ENCODE peak calls at places on chromosomes 12 and 14, in eight cellular contexts. D is transverse colon, F is IMR-90, G is breast epithelium, T is left ventricle myocardium inferior, L is lung, A is esophagus squamous epithelium, I is BE2C. M is an unnamed sample. For H3K27me3, the result is how much of the 10 kb centered on the place peaks cover.

GRCh38 chr14:64656986-64657385 is 47.2 kb upstream of the PLEKHG3 start:
- DNase-seq in F (no peak), G (no peak), A (no peak), T (no peak), D (peak), I (no peak), L (no peak), M (no peak)

GRCh38 chr12:6171409-6172015 is 28.7 kb upstream of the CD9 start:
- DNase-seq in F (no peak), L (no peak), I (no peak), G (no peak), D (no peak), A (no peak), T (peak), M (no peak)

GRCh38 chr14:56490379-56490778 is 89.2 kb upstream of the TMEM260 start:
- DNase-seq in A (no peak), G (no peak), F (peak), D (no peak), L (no peak), T (no peak), I (no peak), M (peak)

GRCh38 chr12:78966062-78966461 is 101.5 kb downstream of the SYT1 start:
- DNase-seq in F (no peak), G (no peak), D (no peak), T (no peak), A (no peak), L (no peak), I (no peak), M (no peak)

GRCh38 chr12:78118486-78118885 is 287.8 kb downstream of the NAV3 start:
- DNase-seq in D (no peak), G (no peak), T (no peak), A (no peak), I (no peak), L (no peak), F (peak), M (no peak)

GRCh38 chr12:28622416-28622815 is 432.2 kb downstream of the CCDC91 start:
- DNase-seq in T (no peak), D (no peak), F (peak), G (no peak), I (no peak), A (no peak), L (no peak), M (peak)

GRCh38 chr12:452667-453210 is 7.0 kb upstream of the B4GALNT3 start:
- DNase-seq in F (no peak), D (peak), A (no peak), G (no peak), T (no peak), I (peak), L (no peak), M (no peak)

GRCh38 chr14:50784683-50785505 is 46.1 kb downstream of the NIN start:
- DNase-seq in I (peak), T (no peak), A (no peak), L (no peak), G (no peak), F (no peak), D (no peak), M (no peak)

GRCh38 chr12:112239881-112240280 is 114.5 kb downstream of the TRAFD1 start:
- DNase-seq in D (no peak), G (no peak), A (no peak), I (no peak), F (no peak), T (no peak), L (peak), M (no peak)

GRCh38 chr14:61528591-61529021 is 166.7 kb upstream of the HIF1A start:
- DNase-seq in A (no peak), D (no peak), G (no peak), L (no peak), I (no peak), F (peak), T (no peak), M (peak)

GRCh38 chr12:95674631-95675030 is 115.9 kb downstream of the NTN4 start:
- DNase-seq in T (no peak), L (no peak), A (no peak), D (no peak), I (peak), G (no peak), F (no peak), M (no peak)

GRCh38 chr12:91326043-91327027 is 143.7 kb upstream of the DCN start:
- DNase-seq in G (no peak), L (peak), F (peak), I (peak), T (no peak), D (peak), A (no peak), M (peak)

GRCh38 chr12:572532-572899 is 90.7 kb downstream of the NINJ2 start:
- DNase-seq in G (no peak), I (no peak), F (peak), L (no peak), T (no peak), D (no peak), A (no peak), M (peak)

GRCh38 chr12:65508281-65509035 is 230.0 kb downstream of the MSRB3 start:
- DNase-seq in A (no peak), L (no peak), F (no peak), I (no peak), G (no peak), D (no peak), T (no peak), M (no peak)

GRCh38 chr12:12927211-12928079 is 24.5 kb downstream of the GPRC5D start:
- DNase-seq in G (peak), A (no peak), L (peak), F (peak), T (peak), I (peak), D (peak), M (peak)

GRCh38 chr12:93379432-93380308 is 1.9 kb downstream of the NUDT4 start:
- DNase-seq in T (no peak), L (no peak), D (no peak), A (no peak), I (no peak), G (no peak), F (peak), M (peak)

GRCh38 chr12:125610971-125611370 is 545.7 kb downstream of the AACS start:
- DNase-seq in T (no peak), D (no peak), A (no peak), F (no peak), G (no peak), I (no peak), L (no peak), M (no peak)

GRCh38 chr12:14886271-14886670 is 617 bp upstream of the MGP start:
- DNase-seq in T (no peak), D (no peak), L (no peak), A (no peak), F (no peak), I (no peak), G (no peak), M (peak)

GRCh38 chr12:8644345-8645248 is 18.0 kb downstream of the MFAP5 start:
- DNase-seq in A (no peak), L (no peak), G (no peak), D (no peak), F (no peak), I (no peak), T (no peak), M (peak)

GRCh38 chr12:40016960-40017359 is 88.9 kb downstream of the SLC2A13 start:
- DNase-seq in D (peak), G (no peak), I (no peak), T (no peak), A (no peak), L (no peak), F (peak), M (no peak)

GRCh38 chr12:104588048-104588942 is 131.5 kb downstream of the CHST11 start:
- DNase-seq in A (no peak), D (no peak), I (no peak), F (peak), G (no peak), L (no peak), T (no peak), M (peak)

GRCh38 chr14:94111276-94112095 is 950 bp downstream of the IFI27 start:
- DNase-seq in G (peak), L (no peak), A (no peak), F (no peak), T (no peak), D (no peak), I (no peak), M (no peak)

GRCh38 chr14:81162941-81163340 is 57.8 kb downstream of the GTF2A1 start:
- DNase-seq in I (no peak), G (no peak), L (no peak), A (no peak), D (no peak), T (no peak), F (peak), M (peak)

GRCh38 chr12:71602745-71603577 is 60.7 kb downstream of the ZFC3H1 start:
- DNase-seq in T (no peak), L (no peak), D (no peak), I (no peak), G (no peak), F (no peak), A (no peak), M (no peak)

GRCh38 chr14:61484826-61485584 is 163.6 kb downstream of the PRKCH start:
- DNase-seq in D (no peak), A (no peak), T (no peak), I (no peak), L (no peak), G (no peak), F (no peak), M (no peak)

GRCh38 chr12:56599041-56599440 is 31.1 kb downstream of the BAZ2A start:
- DNase-seq in T (no peak), D (no peak), A (no peak), I (no peak), G (no peak), F (no peak), L (no peak), M (no peak)

GRCh38 chr12:509494-509893 is 49.8 kb downstream of the B4GALNT3 start:
- DNase-seq in L (peak), G (no peak), T (no peak), F (peak), A (no peak), I (no peak), D (peak), M (peak)

GRCh38 chr14:90649096-90649495 is 167.1 kb downstream of the TTC7B start:
- DNase-seq in A (no peak), D (no peak), L (no peak), F (peak), G (no peak), I (no peak), T (no peak), M (no peak)

GRCh38 chr14:36019126-36019525 is 157.4 kb downstream of the PTCSC3 start:
- DNase-seq in T (no peak), G (no peak), I (no peak), F (no peak), D (no peak), A (no peak), L (no peak), M (no peak)

GRCh38 chr12:107396991-107397390 is 288.6 kb upstream of the PWP1 start:
- DNase-seq in D (no peak), A (no peak), G (no peak), T (no peak), F (no peak), I (no peak), L (no peak), M (peak)

GRCh38 chr12:23757541-23757962 is 191.9 kb downstream of the SOX5 start:
- DNase-seq in I (no peak), T (no peak), L (no peak), G (no peak), F (no peak), A (no peak), D (no peak), M (no peak)

GRCh38 chr12:81896771-81897170 is 137.6 kb upstream of the PPFIA2 start:
- DNase-seq in F (no peak), G (no peak), I (no peak), T (no peak), L (no peak), D (no peak), A (no peak), M (no peak)

GRCh38 chr14:88668448-88669116 is 105.7 kb downstream of the ZC3H14 start:
- DNase-seq in L (no peak), T (no peak), D (no peak), I (no peak), A (no peak), F (no peak), G (no peak), M (no peak)

GRCh38 chr12:39012870-39013269 is 107.5 kb upstream of the CPNE8 start:
- DNase-seq in L (no peak), F (no peak), A (no peak), D (no peak), I (no peak), G (no peak), T (no peak), M (peak)

GRCh38 chr12:62438098-62438692 is 28.4 kb upstream of the MON2 start:
- DNase-seq in D (peak), I (peak), F (peak), A (no peak), L (peak), T (no peak), G (no peak), M (peak)

GRCh38 chr12:112096667-112097066 is 11.9 kb downstream of the NAA25 start:
- DNase-seq in F (peak), G (no peak), I (no peak), D (no peak), A (no peak), L (no peak), T (no peak), M (peak)

GRCh38 chr14:68762944-68763831 is 29.7 kb downstream of the ZFP36L1 start:
- DNase-seq in F (peak), I (peak), G (peak), T (peak), L (peak), A (no peak), D (no peak), M (no peak)

GRCh38 chr12:18905134-18905533 is 167.2 kb downstream of the CAPZA3 start:
- DNase-seq in L (no peak), G (no peak), D (no peak), I (no peak), A (no peak), F (no peak), T (no peak), M (peak)

GRCh38 chr14:37550511-37550910 is 44.5 kb downstream of the FOXA1 start:
- DNase-seq in T (no peak), F (peak), D (no peak), I (no peak), A (no peak), G (no peak), L (no peak), M (no peak)

GRCh38 chr12:75477137-75477536 is 3.4 kb upstream of the GLIPR1 start:
- DNase-seq in T (no peak), I (no peak), L (no peak), G (no peak), A (no peak), F (no peak), D (no peak), M (no peak)
- H3K4me3 ChIP-seq in T (no peak), I (no peak), L (no peak), G (no peak), A (no peak), F (no peak), D (no peak), M (no peak)

DNA sequence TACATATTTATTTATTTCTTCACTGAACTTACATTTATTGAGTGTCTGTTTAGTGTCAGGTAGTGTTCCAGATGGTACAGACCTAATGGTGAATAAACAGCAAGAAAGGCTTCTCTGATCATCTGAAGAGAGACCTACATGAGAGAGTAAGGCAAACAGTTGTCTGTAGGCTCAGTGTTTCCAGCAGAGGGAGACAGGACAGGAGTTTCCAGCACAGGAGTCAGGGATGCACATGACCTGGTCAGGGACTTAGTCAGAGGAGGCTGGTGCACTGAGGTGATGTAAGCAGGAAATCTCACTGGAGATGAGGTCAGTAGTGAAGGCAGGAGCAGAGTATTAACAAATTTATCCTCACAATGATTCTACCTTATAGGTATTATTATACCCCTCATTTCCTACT is 233.2 kb downstream of the MDGA2 start:
- DNase-seq in T (no peak), L (no peak), G (no peak), F (no peak), A (no peak), I (peak), D (no peak), M (peak)
- TF ChIP-seq CTCF in T (peak), L (no peak), G (no peak), F (no peak), A (no peak), I (peak), D (no peak), M (peak)

GRCh38 chr14:101476258-101476930 is 84.9 kb upstream of the DIO3 start:
- DNase-seq in T (no peak), L (no peak), A (no peak), F (no peak), I (no peak), D (peak), G (no peak), M (no peak)
- H3K27me3 ChIP-seq in T (half or more), L (under half), A (under half), F (under half), I (under half), D (under half), G (under half), M (under half)

DNA sequence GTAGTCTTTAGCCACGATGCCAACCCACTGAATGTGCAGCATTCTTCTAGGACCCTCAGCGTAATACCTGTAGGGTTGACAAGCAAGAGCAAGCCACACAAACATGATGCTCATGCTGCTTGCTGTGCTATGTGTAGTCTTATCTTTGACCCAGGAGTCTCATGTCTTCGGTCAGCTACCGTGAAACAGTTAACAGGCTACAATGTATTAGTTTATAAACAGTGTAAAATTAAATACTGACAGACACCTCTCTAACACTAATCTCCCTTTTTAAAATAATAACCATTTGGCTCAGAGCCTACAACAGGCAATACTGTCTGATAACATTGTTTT is 1.9 kb downstream of the EAPP start:
- DNase-seq in A (no peak), I (no peak), F (no peak), T (no peak), G (no peak), L (no peak), D (no peak), M (no peak)
- H3K4me3 ChIP-seq in A (no peak), I (no peak), F (no peak), T (peak), G (no peak), L (no peak), D (no peak), M (no peak)

DNA sequence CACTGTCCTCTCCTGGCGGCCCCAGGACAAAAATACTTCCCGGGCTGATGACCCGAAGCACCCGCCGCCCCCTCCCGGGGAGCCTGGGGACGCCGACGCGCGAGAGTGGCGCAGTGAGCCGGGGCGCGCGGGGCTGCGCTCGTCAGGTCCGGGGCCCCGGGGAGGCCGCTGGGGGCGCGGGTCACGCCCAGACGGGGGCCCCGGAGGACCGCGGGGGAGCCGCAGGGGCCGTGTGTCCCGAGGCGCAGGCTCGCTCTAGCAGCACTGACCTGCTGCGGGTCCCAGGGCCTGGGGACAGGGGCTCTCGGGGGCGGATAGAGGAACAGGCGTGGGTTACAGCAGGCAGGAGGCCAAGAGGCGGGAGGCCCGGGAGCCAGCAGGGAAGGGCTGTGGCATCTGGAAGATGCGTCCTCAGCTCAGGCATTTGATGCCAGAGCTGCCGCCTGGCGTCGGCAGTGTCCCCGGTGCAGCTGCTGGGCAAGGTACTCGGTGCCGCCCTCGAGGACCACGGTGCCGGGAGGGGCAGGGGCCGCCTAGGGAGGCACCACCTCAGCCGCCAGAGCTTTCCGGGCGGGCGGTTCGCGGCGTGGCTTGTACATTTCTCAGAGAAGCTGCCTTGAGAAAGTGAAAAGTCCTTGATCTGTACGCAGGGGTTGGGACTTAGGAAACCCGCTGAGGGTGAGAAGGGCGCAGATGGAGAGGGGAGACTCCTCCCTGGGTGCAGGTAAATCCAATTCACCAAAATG is 1.2 kb downstream of the WNT5B start:
- DNase-seq in I (peak), F (no peak), L (peak), A (no peak), G (peak), T (peak), D (peak), M (no peak)
- TF ChIP-seq CTCF in I (no peak), F (no peak), L (no peak), A (no peak), G (peak), T (peak), D (peak), M (peak)

GRCh38 chr14:99168330-99168729 is 103.7 kb downstream of the BCL11B start:
- DNase-seq in F (no peak), G (no peak), D (no peak), T (no peak), L (no peak), A (no peak), I (no peak), M (no peak)
- H3K27me3 ChIP-seq in F (under half), G (under half), D (under half), T (under half), L (under half), A (under half), I (under half), M (under half)

GRCh38 chr12:54988402-54989054 is 4.0 kb upstream of the TESPA1 start:
- DNase-seq in G (peak), D (peak), I (peak), F (peak), T (peak), A (no peak), L (peak), M (no peak)

GRCh38 chr12:54993181-54993835 is 8.7 kb upstream of the TESPA1 start:
- DNase-seq in G (no peak), T (no peak), F (peak), A (no peak), I (peak), L (peak), D (peak), M (peak)

GRCh38 chr12:54989829-54990228 is 5.3 kb upstream of the TESPA1 start:
- DNase-seq in T (no peak), G (no peak), D (no peak), I (no peak), F (no peak), A (no peak), L (no peak), M (no peak)

GRCh38 chr12:54991992-54992377 is 7.4 kb upstream of the TESPA1 start:
- DNase-seq in I (no peak), L (no peak), G (no peak), F (no peak), D (no peak), A (no peak), T (no peak), M (no peak)

GRCh38 chr12:54991161-54991991 is 6.8 kb upstream of the TESPA1 start:
- DNase-seq in G (no peak), A (no peak), T (no peak), D (no peak), L (no peak), I (no peak), F (no peak), M (no peak)
- H3K4me3 ChIP-seq in G (no peak), A (no peak), T (no peak), D (no peak), L (no peak), I (no peak), F (no peak), M (no peak)

GRCh38 chr14:31270196-31270772 is 62.7 kb upstream of the HECTD1 start:
- DNase-seq in G (no peak), D (peak), F (no peak), A (no peak), L (peak), I (peak), T (no peak), M (peak)
- TF ChIP-seq CTCF in G (no peak), D (peak), F (peak), A (peak), L (no peak), I (peak), T (peak), M (peak)

GRCh38 chr12:2375871-2376270 is 323.1 kb downstream of the CACNA1C start:
- DNase-seq in A (no peak), G (no peak), F (no peak), I (no peak), D (no peak), L (no peak), T (no peak), M (no peak)
- H3K27me3 ChIP-seq in A (under half), G (under half), F (under half), I (under half), D (under half), L (under half), T (under half), M (under half)

M was measured in bronchial epithelial cell.